ENCODE peak calls at places on chromosomes 16 and 17, in four cellular contexts. R is nephron progenitor cell, T is astrocyte of the spinal cord, X is lower leg skin. E is an unnamed sample.

GRCh38 chr16:11681977-11682654 is 13.9 kb downstream of the SNN start:
- DNase-seq in T (no peak), R (no peak), X (no peak), E (no peak)

GRCh38 chr17:17833664-17834357 is 3.0 kb downstream of the SREBF1 start:
- DNase-seq in R (no peak), X (no peak), T (no peak), E (no peak)

GRCh38 chr16:86285938-86286921 is 224.1 kb upstream of the FOXF1 start:
- DNase-seq in R (no peak), T (no peak), X (no peak), E (no peak)

GRCh38 chr16:72125635-72126428 is 32.2 kb downstream of the DHX38 start:
- DNase-seq in T (no peak), R (no peak), X (no peak), E (no peak)

GRCh38 chr16:48126801-48127644 is 28.8 kb downstream of the ABCC12 start:
- DNase-seq in R (no peak), X (no peak), T (peak; percentile 98), E (peak; percentile 79)

GRCh38 chr16:9003322-9003721 is 39.6 kb upstream of the USP7 start:
- DNase-seq in X (no peak), R (no peak), T (no peak), E (peak; percentile 49)

GRCh38 chr17:43396491-43397060 is 2.2 kb upstream of the ARL4D start:
- DNase-seq in T (no peak), X (no peak), R (no peak), E (no peak)

GRCh38 chr16:89039756-89040155 is 53.9 kb upstream of the ACSF3 start:
- DNase-seq in T (no peak), X (no peak), R (peak; percentile 0), E (peak; percentile 30)

GRCh38 chr17:74190154-74190553 is 13.3 kb upstream of the RPL38 start:
- DNase-seq in T (peak; percentile 51), R (no peak), X (no peak), E (no peak)

GRCh38 chr17:66032082-66032712 is 159.7 kb downstream of the CEP112 start:
- DNase-seq in T (no peak), R (no peak), X (no peak), E (no peak)

DNA sequence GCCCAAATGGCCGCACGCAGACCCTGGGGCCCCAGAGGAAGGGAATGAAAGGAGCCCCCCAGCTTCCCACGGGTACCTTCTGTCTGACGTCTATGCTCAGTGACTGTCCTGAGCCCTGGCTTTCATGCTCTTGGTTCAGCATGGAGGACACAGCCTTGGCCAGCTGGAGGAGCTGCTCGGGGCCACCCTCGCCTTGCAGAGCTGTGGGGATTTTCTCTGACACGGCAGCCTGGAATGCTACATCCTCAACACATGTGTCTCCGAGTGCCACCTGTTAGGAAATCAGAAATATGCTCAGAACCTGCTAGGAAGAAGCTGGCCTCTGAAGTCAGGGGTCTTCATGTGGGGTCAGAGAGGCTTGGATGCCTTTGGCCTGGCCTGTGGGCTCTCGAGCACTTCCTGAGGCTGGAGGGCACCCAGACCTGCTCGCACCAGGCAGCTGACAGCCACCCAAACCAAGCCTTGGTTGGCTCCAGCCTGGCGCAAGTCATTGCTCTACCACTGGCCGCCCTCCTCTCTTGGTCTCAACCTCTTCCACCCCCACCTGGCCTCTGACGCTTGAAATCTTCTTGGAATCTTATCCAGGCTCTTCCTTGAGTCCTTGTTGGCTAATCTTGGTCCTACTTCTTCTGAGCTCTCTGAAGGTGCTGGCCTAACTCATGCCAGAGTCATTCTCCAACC is 63.7 kb upstream of the BCO1 start:
- DNase-seq in X (no peak), R (no peak), T (no peak), E (no peak)
- TF ChIP-seq CTCF in X (no peak), R (no peak), T (peak; percentile 6), E (no peak)

DNA sequence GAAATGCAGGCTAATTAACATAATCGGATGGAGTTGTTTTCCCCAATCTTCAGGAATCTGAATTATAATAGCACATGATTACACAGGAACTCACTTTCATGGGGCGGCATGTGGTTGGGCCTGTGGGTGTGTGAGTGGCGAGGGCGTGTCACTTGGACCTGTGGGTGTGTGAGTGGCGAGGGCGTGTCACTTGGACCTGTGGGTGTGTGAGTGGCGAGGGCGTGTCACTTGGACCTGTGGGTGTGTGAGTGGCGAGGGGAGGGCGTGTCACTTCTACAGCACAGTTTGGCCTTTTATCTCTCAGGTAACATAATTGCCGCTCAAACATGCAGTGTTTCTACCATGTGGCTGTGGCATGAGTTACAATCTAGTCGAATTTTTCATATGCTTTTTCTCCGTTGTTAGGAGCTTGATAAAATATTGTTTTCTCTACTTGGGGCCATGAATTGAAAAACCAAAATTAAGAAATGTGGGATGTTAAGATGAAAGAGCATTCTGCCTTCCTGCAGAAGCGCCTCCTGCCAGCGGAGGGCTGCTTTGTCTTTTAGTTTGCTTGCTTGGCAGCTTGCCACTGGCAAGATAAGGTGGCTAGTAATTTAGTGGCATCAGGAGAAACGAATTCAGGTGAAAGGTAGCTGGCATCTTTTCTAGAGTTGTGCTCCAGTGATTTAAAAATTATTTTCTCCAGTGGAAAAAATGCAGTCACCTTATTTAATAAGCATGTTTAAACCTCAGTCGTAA is 36.2 kb downstream of the USP10 start:
- DNase-seq in X (no peak), R (no peak), T (no peak), E (peak; percentile 55)
- TF ChIP-seq CTCF in X (no peak), R (no peak), T (peak; percentile 22), E (no peak)

GRCh38 chr17:2173005-2173404 is 118.1 kb downstream of the HIC1 start:
- DNase-seq in T (peak; percentile 37), X (no peak), R (no peak), E (no peak)

GRCh38 chr17:2174048-2174447 is 119.1 kb downstream of the HIC1 start:
- DNase-seq in R (no peak), T (peak; percentile 80), X (no peak), E (no peak)

GRCh38 chr17:2172447-2172938 is 117.6 kb downstream of the HIC1 start:
- DNase-seq in X (no peak), T (no peak), R (no peak), E (no peak)

GRCh38 chr17:2170023-2170422 is 115.1 kb downstream of the HIC1 start:
- DNase-seq in T (no peak), R (no peak), X (no peak), E (no peak)

GRCh38 chr17:2171725-2172446 is 117.0 kb downstream of the HIC1 start:
- DNase-seq in T (peak; percentile 99), R (peak; percentile 38), X (peak; percentile 57), E (peak; percentile 69)
- TF ChIP-seq CTCF in T (no peak), R (no peak), X (no peak), E (no peak)

DNA sequence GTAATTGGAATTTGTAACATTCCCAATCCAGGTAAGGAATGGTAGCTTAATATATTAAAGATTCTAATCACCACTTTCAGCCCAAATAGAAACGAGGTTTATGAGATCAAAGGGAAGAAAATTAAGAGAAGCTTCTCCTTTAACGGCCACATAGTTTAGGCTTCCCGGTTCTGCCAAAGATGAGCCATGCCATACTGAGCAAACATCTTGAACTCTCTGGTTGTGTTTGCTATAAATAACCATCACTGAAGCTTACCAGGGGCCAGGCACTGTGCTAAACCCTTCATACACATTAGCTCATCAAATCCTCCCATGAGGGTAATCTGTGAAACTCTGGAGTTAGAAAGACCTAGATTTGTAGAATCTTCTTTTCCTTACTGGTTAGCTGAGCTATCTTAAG is 2.8 kb downstream of the MYH11 start:
- DNase-seq in R (no peak), T (no peak), X (no peak), E (no peak)
- TF ChIP-seq CTCF in R (no peak), T (no peak), X (no peak), E (no peak)

DNA sequence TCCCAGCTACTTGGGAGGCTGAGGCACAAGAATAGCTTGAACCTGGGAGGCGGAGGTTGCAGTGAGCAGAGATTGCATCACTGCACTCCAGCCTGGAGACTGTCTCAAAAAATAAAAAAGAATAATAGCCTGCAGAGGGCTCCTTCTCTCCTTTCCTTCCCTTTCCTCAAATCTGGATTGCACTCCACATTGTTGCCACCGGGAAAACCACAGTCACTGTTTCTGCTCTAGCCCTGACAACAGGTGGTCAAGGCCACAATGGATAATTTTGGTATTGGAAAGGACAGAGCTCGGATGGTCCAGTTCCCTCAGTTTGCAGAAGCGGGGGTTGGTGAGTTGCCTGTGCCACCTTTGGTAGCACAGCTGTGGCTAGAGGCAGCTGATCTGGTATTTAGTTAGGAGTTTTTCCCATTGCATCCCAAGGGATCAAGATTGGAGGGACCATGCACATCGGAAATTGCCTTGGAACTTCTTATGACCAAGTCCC is 44.7 kb upstream of the PRSS54 start:
- DNase-seq in T (peak; percentile 8), X (no peak), R (no peak), E (no peak)
- TF ChIP-seq CTCF in T (peak; percentile 19), X (no peak), R (no peak), E (no peak)

GRCh38 chr17:16446338-16446983 is 31.1 kb downstream of the TRPV2 start:
- DNase-seq in X (no peak), R (no peak), T (no peak), E (no peak)
- TF ChIP-seq CTCF in X (no peak), R (no peak), T (no peak), E (no peak)